ENCODE peak calls at places on chromosomes 4 and X, in five cellular contexts. One of them, this sample, is unnamed.

GRCh38 chr4:41013746-41014145 is 200.6 kb downstream of the APBB2 start:
- DNase-seq in body of pancreas: no peak
- DNase-seq in cardiac muscle cell: no peak
- DNase-seq in substantia nigra: no peak
- DNase-seq in AG04450: no peak
- DNase-seq in this sample: no peak

GRCh38 chrX:30153175-30153880 is 62.0 kb upstream of the MAGEB2 start:
- DNase-seq in substantia nigra: no peak
- DNase-seq in body of pancreas: no peak
- DNase-seq in AG04450: no peak
- DNase-seq in cardiac muscle cell: no peak
- DNase-seq in this sample: no peak

GRCh38 chrX:39591099-39591498 is 506.7 kb downstream of the BCOR start:
- DNase-seq in AG04450: no peak
- DNase-seq in substantia nigra: no peak
- DNase-seq in cardiac muscle cell: no peak
- DNase-seq in body of pancreas: no peak
- DNase-seq in this sample: no peak

GRCh38 chr4:54525602-54526001 is 132.2 kb upstream of the KIT start:
- DNase-seq in substantia nigra: no peak
- DNase-seq in cardiac muscle cell: peak; percentile 95
- DNase-seq in body of pancreas: no peak
- DNase-seq in AG04450: no peak
- DNase-seq in this sample: no peak

GRCh38 chr4:183541081-183542045 is 36.5 kb downstream of the ING2 start:
- DNase-seq in AG04450: peak; percentile 8
- DNase-seq in substantia nigra: no peak
- DNase-seq in cardiac muscle cell: peak; percentile 15
- DNase-seq in body of pancreas: peak; percentile 66
- DNase-seq in this sample: no peak

GRCh38 chr4:114116861-114117260 is 137.4 kb upstream of the ARSJ start:
- DNase-seq in substantia nigra: no peak
- DNase-seq in body of pancreas: no peak
- DNase-seq in cardiac muscle cell: no peak
- DNase-seq in AG04450: no peak
- DNase-seq in this sample: no peak

GRCh38 chr4:54542540-54543041 is 115.2 kb upstream of the KIT start:
- DNase-seq in cardiac muscle cell: no peak
- DNase-seq in body of pancreas: no peak
- DNase-seq in substantia nigra: no peak
- DNase-seq in AG04450: no peak
- DNase-seq in this sample: no peak

GRCh38 chr4:170979736-170980135 is 833.5 kb upstream of the GALNTL6 start:
- DNase-seq in cardiac muscle cell: no peak
- DNase-seq in body of pancreas: no peak
- DNase-seq in substantia nigra: no peak
- DNase-seq in AG04450: no peak
- DNase-seq in this sample: no peak

GRCh38 chr4:154503598-154503997 is 12.0 kb upstream of the DCHS2 start:
- DNase-seq in body of pancreas: no peak
- DNase-seq in substantia nigra: no peak
- DNase-seq in cardiac muscle cell: peak; percentile 31
- DNase-seq in AG04450: no peak
- DNase-seq in this sample: no peak

GRCh38 chrX:17024896-17025295 is 78.4 kb downstream of the REPS2 start:
- DNase-seq in cardiac muscle cell: peak; percentile 27
- DNase-seq in substantia nigra: no peak
- DNase-seq in AG04450: no peak
- DNase-seq in body of pancreas: peak; percentile 8
- DNase-seq in this sample: no peak

GRCh38 chr4:89586864-89587263 is 250.1 kb downstream of the SNCA start:
- DNase-seq in body of pancreas: no peak
- DNase-seq in cardiac muscle cell: peak; percentile 45
- DNase-seq in substantia nigra: no peak
- DNase-seq in AG04450: no peak
- DNase-seq in this sample: no peak

GRCh38 chr4:11106190-11106589 is 322.5 kb downstream of the HS3ST1 start:
- DNase-seq in AG04450: no peak
- DNase-seq in substantia nigra: no peak
- DNase-seq in body of pancreas: no peak
- DNase-seq in cardiac muscle cell: peak; percentile 23
- DNase-seq in this sample: no peak

GRCh38 chr4:138113819-138114415 is 128.2 kb downstream of the SLC7A11 start:
- DNase-seq in body of pancreas: no peak
- DNase-seq in substantia nigra: no peak
- DNase-seq in cardiac muscle cell: peak; percentile 54
- DNase-seq in AG04450: peak; percentile 16
- DNase-seq in this sample: no peak

GRCh38 chr4:146053901-146054300 is 115.3 kb upstream of the ZNF827 start:
- DNase-seq in substantia nigra: no peak
- DNase-seq in AG04450: no peak
- DNase-seq in cardiac muscle cell: peak; percentile 13
- DNase-seq in body of pancreas: no peak
- DNase-seq in this sample: no peak

GRCh38 chr4:109164011-109164410 is 138.4 kb downstream of the COL25A1 start:
- DNase-seq in body of pancreas: no peak
- DNase-seq in AG04450: no peak
- DNase-seq in substantia nigra: no peak
- DNase-seq in cardiac muscle cell: peak; percentile 67
- DNase-seq in this sample: no peak

GRCh38 chr4:97457253-97457652 is 686.0 kb downstream of the STPG2 start:
- DNase-seq in AG04450: no peak
- DNase-seq in body of pancreas: no peak
- DNase-seq in substantia nigra: no peak
- DNase-seq in cardiac muscle cell: no peak
- DNase-seq in this sample: no peak

DNA sequence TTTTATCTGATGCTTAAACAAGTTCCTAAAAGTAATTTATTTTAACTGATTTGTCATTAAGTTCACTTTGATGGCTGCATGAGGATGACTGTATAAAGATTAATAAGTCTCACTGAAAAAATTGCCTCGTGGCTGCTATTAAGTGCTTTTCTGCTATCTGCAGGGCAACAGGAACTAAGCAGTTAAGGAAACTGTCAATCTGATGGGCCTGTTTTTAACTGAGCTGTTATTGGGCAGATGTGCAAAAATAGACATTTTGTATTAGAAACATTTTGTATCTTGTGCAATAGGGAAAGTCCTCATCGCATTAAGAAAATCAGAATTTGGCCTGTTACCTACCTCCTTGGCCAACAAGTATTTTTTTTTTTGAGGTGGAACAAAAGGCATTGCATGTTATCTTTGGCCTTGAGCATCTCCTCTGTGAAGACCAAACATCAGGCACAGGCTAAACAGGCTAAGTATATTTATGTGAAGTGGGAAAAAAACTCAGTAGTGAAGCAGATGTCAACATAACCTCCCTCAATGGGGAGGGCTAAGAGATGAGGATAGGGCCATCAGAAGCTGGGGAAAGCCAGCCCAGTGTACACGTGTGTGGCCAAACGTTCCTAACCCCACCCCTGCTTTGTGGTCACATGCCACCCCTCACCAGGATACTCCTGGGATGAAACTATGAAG is 102.4 kb downstream of the FNIP2 start:
- DNase-seq in cardiac muscle cell: no peak
- DNase-seq in AG04450: no peak
- DNase-seq in substantia nigra: no peak
- DNase-seq in body of pancreas: no peak
- DNase-seq in this sample: no peak
- H3K27ac ChIP-seq in cardiac muscle cell: no peak overlapping the region
- H3K27ac ChIP-seq in AG04450: no peak overlapping the region
- H3K27ac ChIP-seq in substantia nigra: no peak overlapping the region
- H3K27ac ChIP-seq in body of pancreas: no peak overlapping the region
- H3K27ac ChIP-seq in this sample: no peak overlapping the region

GRCh38 chr4:83631066-83631465 is 95.2 kb downstream of the GPAT3 start:
- DNase-seq in body of pancreas: no peak
- DNase-seq in substantia nigra: no peak
- DNase-seq in AG04450: peak; percentile 89
- DNase-seq in cardiac muscle cell: peak; percentile 62
- DNase-seq in this sample: no peak

GRCh38 chr4:83626245-83626843 is 90.4 kb downstream of the GPAT3 start:
- DNase-seq in AG04450: no peak
- DNase-seq in body of pancreas: no peak
- DNase-seq in substantia nigra: no peak
- DNase-seq in cardiac muscle cell: no peak
- DNase-seq in this sample: no peak

GRCh38 chr4:83629945-83630684 is 94.2 kb downstream of the GPAT3 start:
- DNase-seq in substantia nigra: no peak
- DNase-seq in body of pancreas: peak; percentile 72
- DNase-seq in cardiac muscle cell: peak; percentile 82
- DNase-seq in AG04450: peak; percentile 71
- DNase-seq in this sample: no peak

DNA sequence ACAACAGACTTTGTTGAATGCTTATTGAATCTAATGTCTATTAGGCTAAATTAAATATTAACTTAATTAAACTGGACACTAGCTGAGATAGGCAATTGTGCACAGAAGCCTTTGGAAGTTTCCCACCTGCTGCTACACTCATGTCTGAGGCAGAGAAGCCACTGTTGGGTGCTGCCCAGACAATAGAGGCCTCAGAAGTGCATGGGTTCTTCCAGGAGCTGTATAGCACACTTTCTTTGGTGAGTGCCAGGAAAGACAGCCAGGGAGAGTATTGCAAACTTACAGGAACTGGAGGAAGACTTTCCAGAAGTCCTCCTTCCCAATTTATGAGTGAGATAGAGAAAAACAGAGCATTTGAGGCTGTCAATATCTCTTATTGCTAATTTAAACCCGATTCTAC is 89.9 kb downstream of the GPAT3 start:
- DNase-seq in body of pancreas: no peak
- DNase-seq in cardiac muscle cell: no peak
- DNase-seq in substantia nigra: no peak
- DNase-seq in AG04450: no peak
- DNase-seq in this sample: no peak
- H3K27ac ChIP-seq in body of pancreas: no peak overlapping the region
- H3K27ac ChIP-seq in cardiac muscle cell: peak overlapping the region; percentile 97
- H3K27ac ChIP-seq in substantia nigra: no peak overlapping the region
- H3K27ac ChIP-seq in AG04450: no peak overlapping the region
- H3K27ac ChIP-seq in this sample: no peak overlapping the region

DNA sequence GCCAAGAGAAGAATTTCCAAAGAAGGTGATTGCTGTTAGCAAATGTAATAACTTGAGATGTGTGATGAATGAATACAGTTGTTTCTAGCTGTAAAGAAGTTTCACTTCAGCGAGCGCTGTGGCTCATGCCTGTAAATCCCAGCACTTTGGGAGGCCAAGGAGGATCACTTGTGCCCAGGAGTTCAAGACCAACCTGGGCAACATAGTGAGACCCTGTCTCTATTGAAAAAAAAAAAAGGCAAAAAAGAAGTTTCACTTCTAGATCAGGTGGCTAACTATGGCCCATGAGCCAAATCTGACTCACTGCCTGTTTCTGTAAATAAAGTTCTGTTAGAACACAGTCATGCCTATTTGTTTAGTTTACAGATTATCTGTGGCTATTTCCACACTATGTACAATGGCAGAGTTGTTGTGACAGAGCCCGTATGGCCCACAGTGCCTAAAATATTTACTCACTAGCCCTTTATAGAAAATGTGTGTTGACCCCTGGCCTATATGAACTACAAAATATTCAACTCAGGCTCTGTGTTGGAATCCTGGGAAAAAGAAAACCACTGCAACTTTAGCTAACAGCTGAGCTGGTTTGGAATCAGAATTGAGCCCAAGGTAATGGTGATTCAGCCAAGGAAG is 54.1 kb upstream of the PRPS1 start:
- DNase-seq in substantia nigra: no peak
- DNase-seq in AG04450: peak; percentile 45
- DNase-seq in cardiac muscle cell: peak; percentile 43
- DNase-seq in body of pancreas: peak; percentile 21
- DNase-seq in this sample: no peak
- H3K27ac ChIP-seq in substantia nigra: no peak overlapping the region
- H3K27ac ChIP-seq in AG04450: peak overlapping the region; percentile 71
- H3K27ac ChIP-seq in cardiac muscle cell: no peak overlapping the region
- H3K27ac ChIP-seq in body of pancreas: peak overlapping the region; percentile 2
- H3K27ac ChIP-seq in this sample: no peak overlapping the region

GRCh38 chrX:36913551-36913950 is 94.6 kb upstream of the FAM47C start:
- DNase-seq in body of pancreas: no peak
- DNase-seq in cardiac muscle cell: no peak
- DNase-seq in AG04450: no peak
- DNase-seq in substantia nigra: no peak
- DNase-seq in this sample: no peak
- H3K27ac ChIP-seq in body of pancreas: no peak overlapping the region
- H3K27ac ChIP-seq in cardiac muscle cell: no peak overlapping the region
- H3K27ac ChIP-seq in AG04450: no peak overlapping the region
- H3K27ac ChIP-seq in substantia nigra: no peak overlapping the region
- H3K27ac ChIP-seq in this sample: no peak overlapping the region

DNA sequence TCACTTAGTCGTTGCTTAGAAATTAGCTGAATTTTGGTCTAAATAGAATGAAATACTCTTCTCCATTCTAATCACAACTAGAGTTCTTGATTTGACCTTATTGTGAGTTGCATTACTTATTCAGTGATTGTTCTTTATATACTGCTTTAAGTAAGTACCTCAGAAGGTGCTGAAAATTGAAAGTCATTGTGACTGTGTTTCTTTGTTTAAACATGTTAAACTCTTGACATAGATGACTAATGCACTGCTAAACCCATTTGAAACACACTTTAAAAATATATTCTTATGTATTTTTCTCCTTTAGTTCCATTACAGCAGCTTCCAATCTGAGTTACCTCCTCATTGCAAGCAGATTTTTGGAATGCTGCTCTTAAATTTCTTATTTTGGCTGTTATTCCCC is 9.1 kb downstream of the TSPAN7 start:
- DNase-seq in AG04450: no peak
- DNase-seq in cardiac muscle cell: no peak
- DNase-seq in substantia nigra: no peak
- DNase-seq in body of pancreas: no peak
- DNase-seq in this sample: no peak
- H3K27ac ChIP-seq in AG04450: no peak overlapping the region
- H3K27ac ChIP-seq in cardiac muscle cell: no peak overlapping the region
- H3K27ac ChIP-seq in substantia nigra: no peak overlapping the region
- H3K27ac ChIP-seq in body of pancreas: no peak overlapping the region
- H3K27ac ChIP-seq in this sample: no peak overlapping the region

GRCh38 chrX:46922601-46923000 is 10.4 kb downstream of the JADE3 start:
- DNase-seq in body of pancreas: no peak
- DNase-seq in AG04450: no peak
- DNase-seq in cardiac muscle cell: no peak
- DNase-seq in substantia nigra: no peak
- DNase-seq in this sample: no peak
- H3K27ac ChIP-seq in body of pancreas: no peak overlapping the region
- H3K27ac ChIP-seq in AG04450: no peak overlapping the region
- H3K27ac ChIP-seq in cardiac muscle cell: no peak overlapping the region
- H3K27ac ChIP-seq in substantia nigra: no peak overlapping the region
- H3K27ac ChIP-seq in this sample: no peak overlapping the region

DNA sequence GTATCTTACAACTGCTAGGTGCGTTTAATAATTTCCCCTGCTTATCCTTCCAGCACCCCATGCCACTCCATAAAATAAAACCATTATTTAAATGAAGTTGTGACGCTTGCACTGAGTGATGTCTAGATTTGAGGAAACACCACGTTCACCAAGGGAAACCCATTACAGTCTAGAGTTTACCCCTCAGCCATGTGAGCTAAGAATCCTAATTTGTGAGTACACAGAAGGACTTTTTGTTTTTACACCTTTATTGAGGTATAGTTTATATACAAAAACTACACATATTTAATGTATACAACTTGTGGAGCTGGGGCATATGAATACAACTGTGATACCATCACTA is 326.8 kb downstream of the RAPGEF2 start:
- DNase-seq in substantia nigra: no peak
- DNase-seq in cardiac muscle cell: no peak
- DNase-seq in AG04450: no peak
- DNase-seq in body of pancreas: no peak
- DNase-seq in this sample: no peak
- H3K27ac ChIP-seq in substantia nigra: no peak overlapping the region
- H3K27ac ChIP-seq in cardiac muscle cell: peak overlapping the region; percentile 85
- H3K27ac ChIP-seq in AG04450: no peak overlapping the region
- H3K27ac ChIP-seq in body of pancreas: no peak overlapping the region
- H3K27ac ChIP-seq in this sample: no peak overlapping the region

This sample was measured in naive thymus-derived CD4-positive, alpha-beta T cell.